ENCODE peak calls at places on chromosome 16, in five cellular contexts. One of them, this sample, is unnamed.
A peak's percentile ranks its signal among the peaks of the same experiment; 100 is the strongest.

GRCh38 chr16:82034981-82035612 is at the start of gene HSD17B2:
- DNase-seq in SK-N-SH: no peak
- DNase-seq in heart right ventricle: no peak
- DNase-seq in GM23338: no peak
- DNase-seq in AG09319: no peak
- DNase-seq in this sample: no peak

GRCh38 chr16:68074850-68075249 is 10.3 kb upstream of the NFATC3 start:
- DNase-seq in SK-N-SH: no peak
- DNase-seq in heart right ventricle: no peak
- DNase-seq in AG09319: no peak
- DNase-seq in GM23338: no peak
- DNase-seq in this sample: peak; percentile 83

GRCh38 chr16:62732101-62732500 is 695.9 kb upstream of the CDH8 start:
- DNase-seq in GM23338: no peak
- DNase-seq in heart right ventricle: no peak
- DNase-seq in AG09319: no peak
- DNase-seq in SK-N-SH: no peak
- DNase-seq in this sample: no peak

GRCh38 chr16:23959069-23959800 is 123.5 kb downstream of the PRKCB start:
- DNase-seq in GM23338: no peak
- DNase-seq in heart right ventricle: no peak
- DNase-seq in AG09319: no peak
- DNase-seq in SK-N-SH: no peak
- DNase-seq in this sample: no peak

GRCh38 chr16:50224297-50224696 is 42.1 kb upstream of the ADCY7 start:
- DNase-seq in SK-N-SH: no peak
- DNase-seq in heart right ventricle: no peak
- DNase-seq in AG09319: no peak
- DNase-seq in GM23338: no peak
- DNase-seq in this sample: no peak

GRCh38 chr16:77406680-77407079 is 28.2 kb downstream of the ADAMTS18 start:
- DNase-seq in AG09319: no peak
- DNase-seq in GM23338: peak; percentile 24
- DNase-seq in SK-N-SH: no peak
- DNase-seq in heart right ventricle: no peak
- DNase-seq in this sample: no peak

GRCh38 chr16:89392881-89393730 is 97.3 kb downstream of the ANKRD11 start:
- DNase-seq in heart right ventricle: no peak
- DNase-seq in GM23338: peak; percentile 82
- DNase-seq in SK-N-SH: no peak
- DNase-seq in AG09319: no peak
- DNase-seq in this sample: no peak

GRCh38 chr16:85646358-85646907 is 33.3 kb downstream of the GSE1 start:
- DNase-seq in heart right ventricle: no peak
- DNase-seq in GM23338: no peak
- DNase-seq in AG09319: no peak
- DNase-seq in SK-N-SH: no peak
- DNase-seq in this sample: no peak

GRCh38 chr16:54282202-54282922 is 4.2 kb downstream of the IRX3 start:
- DNase-seq in heart right ventricle: peak; percentile 76
- DNase-seq in GM23338: peak; percentile 81
- DNase-seq in SK-N-SH: peak; percentile 55
- DNase-seq in AG09319: no peak
- DNase-seq in this sample: no peak

GRCh38 chr16:23408242-23409201 is 44.5 kb downstream of the COG7 start:
- DNase-seq in SK-N-SH: peak; percentile 55
- DNase-seq in AG09319: no peak
- DNase-seq in GM23338: peak; percentile 16
- DNase-seq in heart right ventricle: peak; percentile 38
- DNase-seq in this sample: no peak

GRCh38 chr16:16075463-16076399 is 126.3 kb downstream of the ABCC1 start:
- DNase-seq in GM23338: no peak
- DNase-seq in AG09319: peak; percentile 50
- DNase-seq in heart right ventricle: peak; percentile 29
- DNase-seq in SK-N-SH: no peak
- DNase-seq in this sample: no peak

GRCh38 chr16:51408357-51408756 is 257.3 kb upstream of the SALL1 start:
- DNase-seq in GM23338: no peak
- DNase-seq in SK-N-SH: no peak
- DNase-seq in heart right ventricle: no peak
- DNase-seq in AG09319: no peak
- DNase-seq in this sample: no peak

GRCh38 chr16:515963-516226 is 11.6 kb upstream of the CAPN15 start:
- DNase-seq in heart right ventricle: no peak
- DNase-seq in SK-N-SH: no peak
- DNase-seq in AG09319: no peak
- DNase-seq in GM23338: no peak
- DNase-seq in this sample: no peak

GRCh38 chr16:87056083-87056482 is 261.1 kb downstream of the C16orf95 start:
- DNase-seq in GM23338: no peak
- DNase-seq in SK-N-SH: no peak
- DNase-seq in heart right ventricle: no peak
- DNase-seq in AG09319: no peak
- DNase-seq in this sample: no peak

GRCh38 chr16:60204221-60204620 is 1470.1 kb upstream of the GOT2 start:
- DNase-seq in GM23338: no peak
- DNase-seq in heart right ventricle: no peak
- DNase-seq in AG09319: no peak
- DNase-seq in SK-N-SH: no peak
- DNase-seq in this sample: no peak

GRCh38 chr16:87305505-87306391 is 11.4 kb downstream of the C16orf95 start:
- DNase-seq in SK-N-SH: no peak
- DNase-seq in GM23338: peak; percentile 56
- DNase-seq in AG09319: peak; percentile 25
- DNase-seq in heart right ventricle: no peak
- DNase-seq in this sample: no peak

GRCh38 chr16:2204727-2205103 is 539 bp upstream of the MLST8 start:
- DNase-seq in GM23338: no peak
- DNase-seq in SK-N-SH: no peak
- DNase-seq in AG09319: no peak
- DNase-seq in heart right ventricle: no peak
- DNase-seq in this sample: no peak

GRCh38 chr16:28291651-28292626 is at the start of gene SBK1:
- DNase-seq in SK-N-SH: peak; percentile 98
- DNase-seq in AG09319: no peak
- DNase-seq in GM23338: peak; percentile 89
- DNase-seq in heart right ventricle: peak; percentile 71
- DNase-seq in this sample: peak; percentile 88

GRCh38 chr16:68227183-68227793 is 8.6 kb downstream of the ESRP2 start:
- DNase-seq in AG09319: no peak
- DNase-seq in SK-N-SH: peak; percentile 41
- DNase-seq in GM23338: no peak
- DNase-seq in heart right ventricle: no peak
- DNase-seq in this sample: no peak

GRCh38 chr16:48277158-48277557 is 29.8 kb upstream of the ABCC11 start:
- DNase-seq in GM23338: no peak
- DNase-seq in SK-N-SH: no peak
- DNase-seq in AG09319: no peak
- DNase-seq in heart right ventricle: no peak
- DNase-seq in this sample: no peak

GRCh38 chr16:77945126-77945525 is 77.2 kb upstream of the CLEC3A start:
- DNase-seq in GM23338: no peak
- DNase-seq in AG09319: no peak
- DNase-seq in heart right ventricle: no peak
- DNase-seq in SK-N-SH: no peak
- DNase-seq in this sample: no peak

GRCh38 chr16:1792836-1793577 is 498 bp downstream of the IGFALS start:
- DNase-seq in AG09319: no peak
- DNase-seq in SK-N-SH: no peak
- DNase-seq in heart right ventricle: no peak
- DNase-seq in GM23338: no peak
- DNase-seq in this sample: no peak

GRCh38 chr16:20675488-20676267 is 21.8 kb downstream of the ACSM1 start:
- DNase-seq in GM23338: peak; percentile 96
- DNase-seq in AG09319: no peak
- DNase-seq in SK-N-SH: no peak
- DNase-seq in heart right ventricle: no peak
- DNase-seq in this sample: peak; percentile 21

GRCh38 chr16:6977906-6978305 is 354.7 kb upstream of the RBFOX1 start:
- DNase-seq in AG09319: no peak
- DNase-seq in heart right ventricle: no peak
- DNase-seq in SK-N-SH: no peak
- DNase-seq in GM23338: no peak
- DNase-seq in this sample: no peak
- TF ChIP-seq CTCF in AG09319: no peak
- TF ChIP-seq CTCF in heart right ventricle: no peak
- TF ChIP-seq CTCF in SK-N-SH: no peak
- TF ChIP-seq CTCF in GM23338: no peak
- TF ChIP-seq CTCF in this sample: no peak

DNA sequence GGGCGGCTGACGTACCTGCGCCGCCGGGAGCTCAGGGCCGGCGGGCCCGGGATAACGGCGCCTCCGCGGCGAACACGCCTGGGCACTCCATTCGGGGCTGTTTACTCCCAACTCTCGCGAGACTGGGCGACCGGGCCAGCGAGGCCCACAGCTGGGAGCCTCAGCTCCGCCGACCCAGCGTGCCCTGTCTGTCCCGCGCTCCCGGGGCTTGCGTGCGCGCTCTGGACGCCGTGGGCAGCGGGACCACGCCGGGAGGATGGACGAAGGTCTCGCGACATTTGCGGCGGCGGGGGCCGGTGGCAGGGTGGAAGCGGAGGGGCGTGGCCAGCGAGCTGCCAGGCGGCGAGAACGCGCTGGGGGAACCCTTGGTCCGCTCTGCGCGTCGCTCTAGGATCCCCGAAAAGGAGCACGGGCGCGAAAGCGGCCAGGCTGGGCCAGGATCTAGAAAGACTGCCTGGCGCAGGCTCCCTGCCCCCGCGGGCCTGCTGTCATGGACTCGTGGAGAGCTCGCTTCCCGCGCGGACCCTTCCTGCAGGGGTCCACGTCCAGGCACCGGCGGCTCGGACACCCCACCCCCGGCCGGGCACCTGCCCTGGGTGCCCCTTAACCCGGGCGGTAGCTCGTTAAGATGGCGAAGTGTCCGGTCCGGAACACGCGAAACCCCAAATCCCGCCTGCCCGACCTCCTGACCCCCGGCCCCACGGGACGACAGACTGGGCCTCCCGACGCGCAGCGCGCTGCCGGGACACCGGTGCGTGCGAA is at the start of gene MBTPS1:
- DNase-seq in GM23338: peak; percentile 98
- DNase-seq in AG09319: peak; percentile 95
- DNase-seq in SK-N-SH: peak; percentile 99
- DNase-seq in heart right ventricle: peak; percentile 99
- DNase-seq in this sample: peak; percentile 99
- TF ChIP-seq CTCF in GM23338: no peak
- TF ChIP-seq CTCF in AG09319: no peak
- TF ChIP-seq CTCF in SK-N-SH: no peak
- TF ChIP-seq CTCF in heart right ventricle: no peak
- TF ChIP-seq CTCF in this sample: peak; percentile 16

GRCh38 chr16:47034455-47034854 is 61.0 kb upstream of the DNAJA2 start:
- DNase-seq in SK-N-SH: no peak
- DNase-seq in heart right ventricle: no peak
- DNase-seq in AG09319: no peak
- DNase-seq in GM23338: no peak
- DNase-seq in this sample: no peak

GRCh38 chr16:47037746-47038458 is 64.4 kb upstream of the DNAJA2 start:
- DNase-seq in SK-N-SH: peak; percentile 98
- DNase-seq in GM23338: peak; percentile 88
- DNase-seq in heart right ventricle: peak; percentile 94
- DNase-seq in AG09319: peak; percentile 30
- DNase-seq in this sample: peak; percentile 87

GRCh38 chr16:47035436-47035835 is 62.0 kb upstream of the DNAJA2 start:
- DNase-seq in GM23338: no peak
- DNase-seq in SK-N-SH: no peak
- DNase-seq in AG09319: no peak
- DNase-seq in heart right ventricle: no peak
- DNase-seq in this sample: no peak

GRCh38 chr16:47037396-47037745 is 63.9 kb upstream of the DNAJA2 start:
- DNase-seq in heart right ventricle: peak; percentile 53
- DNase-seq in GM23338: peak; percentile 47
- DNase-seq in SK-N-SH: no peak
- DNase-seq in AG09319: no peak
- DNase-seq in this sample: no peak

DNA sequence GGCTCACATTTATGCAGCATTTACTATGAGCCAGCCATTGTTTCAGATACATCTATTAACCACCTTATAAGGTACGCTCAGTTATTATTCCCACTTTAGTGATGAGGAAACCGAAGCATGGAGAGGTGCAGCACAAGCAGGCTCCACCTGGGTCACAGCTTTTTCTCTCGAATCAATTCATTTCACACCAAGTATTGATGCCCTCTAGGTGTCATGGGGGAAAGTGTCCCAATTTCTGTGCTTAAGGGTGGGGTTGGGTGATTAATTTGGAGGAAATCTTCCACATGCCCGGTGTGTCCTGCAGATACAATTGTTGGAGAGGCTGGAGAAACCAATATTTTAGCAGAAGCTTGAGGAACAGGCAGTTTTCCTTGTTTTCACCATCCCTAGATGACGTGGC is 62.7 kb upstream of the DNAJA2 start:
- DNase-seq in AG09319: no peak
- DNase-seq in heart right ventricle: no peak
- DNase-seq in GM23338: no peak
- DNase-seq in SK-N-SH: no peak
- DNase-seq in this sample: no peak
- TF ChIP-seq CTCF in AG09319: no peak
- TF ChIP-seq CTCF in heart right ventricle: no peak
- TF ChIP-seq CTCF in GM23338: no peak
- TF ChIP-seq CTCF in SK-N-SH: no peak
- TF ChIP-seq CTCF in this sample: no peak

GRCh38 chr16:8869212-8869987 is 594 bp upstream of the CARHSP1 start:
- DNase-seq in GM23338: peak; percentile 81
- DNase-seq in SK-N-SH: peak; percentile 78
- DNase-seq in AG09319: no peak
- DNase-seq in heart right ventricle: no peak
- DNase-seq in this sample: no peak
- TF ChIP-seq CTCF in GM23338: peak; percentile 22
- TF ChIP-seq CTCF in SK-N-SH: peak; percentile 9
- TF ChIP-seq CTCF in AG09319: no peak
- TF ChIP-seq CTCF in heart right ventricle: peak; percentile 5
- TF ChIP-seq CTCF in this sample: no peak